ENCODE peak calls at places on chromosome 19, in seven cellular contexts. I is anterior cingulate cortex; S is RPMI8226; Z is AG09309; A is stimulated activated CD4-positive, alpha-beta T cell treated with anti-CD3 and anti-CD28 coated beads, Interleukin-2, amount 100 ng/mL, for 48 hours; Y is T-helper 17 cell; E is left ventricle myocardium superior. L is an unnamed sample.
A peak's percentile ranks its signal among the peaks of the same experiment; 100 is the strongest.

GRCh38 chr19:48683349-48683748 is 10.5 kb upstream of the NTN5 start:
- DNase-seq in I (peak; percentile 57), S (no peak), Z (no peak), A (peak; percentile 16), Y (no peak), E (peak; percentile 80), L (peak; percentile 27)

GRCh38 chr19:47081095-47081494 is 32.5 kb downstream of the ZC3H4 start:
- DNase-seq in I (no peak), S (no peak), Z (no peak), A (no peak), Y (no peak), E (no peak), L (no peak)

GRCh38 chr19:34224996-34225658 is 29.2 kb upstream of the GARRE1 start:
- DNase-seq in I (no peak), S (no peak), Z (no peak), A (no peak), Y (no peak), E (no peak), L (no peak)

GRCh38 chr19:48724796-48725753 is 5.5 kb upstream of the MAMSTR start:
- DNase-seq in I (peak; percentile 17), S (peak; percentile 67), Z (no peak), A (no peak), Y (no peak), E (no peak), L (peak; percentile 87)

GRCh38 chr19:55311397-55311796 is 13.7 kb downstream of the TMEM150B start:
- DNase-seq in I (no peak), S (no peak), Z (no peak), A (no peak), Y (no peak), E (no peak), L (no peak)

GRCh38 chr19:56272448-56272847 is at the start of gene EDDM13:
- DNase-seq in I (no peak), S (no peak), Z (no peak), A (no peak), Y (no peak), E (no peak), L (no peak)

GRCh38 chr19:16922949-16923348 is 34.1 kb downstream of the F2RL3 start:
- DNase-seq in I (no peak), S (no peak), Z (no peak), A (no peak), Y (no peak), E (no peak), L (no peak)

GRCh38 chr19:19776206-19777008 is 43.5 kb upstream of the ZNF14 start:
- DNase-seq in I (peak; percentile 98), S (peak; percentile 96), Z (peak; percentile 94), A (peak; percentile 82), Y (peak; percentile 82), E (peak; percentile 98), L (peak; percentile 99)

L was measured in fibroblast of the conjunctiva.